ENCODE peak calls at places on chromosomes 16 and 17, in eight cellular contexts. Y, F, U, P, N, Q, A and C are unnamed samples.

GRCh38 chr17:63675607-63676539 is 24.1 kb downstream of the LIMD2 start:
- DNase-seq in Q (peak), P (peak), N (peak), F (peak), Y (peak), A (peak), U (no peak), C (peak)

GRCh38 chr16:85286066-85286712 is 173.9 kb upstream of the CIBAR2 start:
- DNase-seq in N (peak), Y (peak), U (no peak), F (no peak), A (peak), Q (no peak), P (no peak), C (peak)

GRCh38 chr17:10088444-10088843 is 110.0 kb downstream of the GAS7 start:
- DNase-seq in P (no peak), Q (no peak), F (no peak), N (no peak), U (no peak), A (no peak), Y (no peak), C (peak)

GRCh38 chr17:67575325-67575724 is 142.4 kb upstream of the NOL11 start:
- DNase-seq in Q (no peak), N (no peak), A (peak), Y (no peak), F (no peak), U (no peak), P (no peak), C (no peak)

GRCh38 chr17:59165933-59166342 is 10.4 kb downstream of the PRR11 start:
- DNase-seq in P (no peak), Q (no peak), Y (peak), A (no peak), N (peak), U (no peak), F (no peak), C (peak)

GRCh38 chr17:83193336-83194188 is 114.2 kb downstream of the METRNL start:
- DNase-seq in N (peak), F (peak), P (no peak), Q (no peak), U (no peak), Y (no peak), A (no peak), C (peak)

GRCh38 chr17:40538936-40539705 is 26.2 kb downstream of the CCR7 start:
- DNase-seq in Q (no peak), U (no peak), P (no peak), F (no peak), Y (no peak), N (no peak), A (no peak), C (no peak)

GRCh38 chr16:22734313-22734869 is 79.6 kb upstream of the HS3ST2 start:
- DNase-seq in P (no peak), Q (no peak), U (no peak), A (peak), F (no peak), N (no peak), Y (no peak), C (no peak)

GRCh38 chr16:58127634-58128033 is 1.5 kb downstream of the CFAP20 start:
- DNase-seq in N (peak), U (no peak), Y (no peak), F (no peak), Q (no peak), P (no peak), A (no peak), C (no peak)

GRCh38 chr16:57993897-57994296 is 6.6 kb downstream of the ZNF319 start:
- DNase-seq in F (peak), P (no peak), Y (no peak), Q (no peak), U (no peak), N (no peak), A (no peak), C (no peak)

GRCh38 chr16:51756447-51757123 is 605.5 kb upstream of the SALL1 start:
- DNase-seq in Q (no peak), U (no peak), A (no peak), P (no peak), F (no peak), Y (no peak), N (no peak), C (no peak)

GRCh38 chr17:36755586-36755985 is 154.2 kb downstream of the MRM1 start:
- DNase-seq in F (peak), N (peak), Y (peak), Q (no peak), A (peak), P (no peak), U (no peak), C (no peak)

GRCh38 chr16:15477802-15478201 is 43.4 kb downstream of the BMERB1 start:
- DNase-seq in U (no peak), N (peak), Y (no peak), A (no peak), F (no peak), Q (no peak), P (no peak), C (peak)

GRCh38 chr17:34635876-34636275 is 56.5 kb downstream of the TMEM132E start:
- DNase-seq in Y (no peak), F (peak), A (no peak), U (no peak), N (no peak), Q (no peak), P (no peak), C (no peak)

GRCh38 chr17:28193241-28193640 is 125.8 kb upstream of the TMEM97 start:
- DNase-seq in U (no peak), N (no peak), Q (no peak), F (peak), Y (peak), P (no peak), A (no peak), C (no peak)

GRCh38 chr17:18251204-18251603 is 7.3 kb downstream of the FLII start:
- DNase-seq in Y (no peak), N (no peak), Q (no peak), P (no peak), F (no peak), U (no peak), A (no peak), C (no peak)

GRCh38 chr17:57603978-57604377 is 141.1 kb downstream of the CCDC182 start:
- DNase-seq in P (no peak), Y (no peak), Q (no peak), A (peak), N (no peak), F (peak), U (no peak), C (no peak)

GRCh38 chr17:68328676-68329075 is 37.4 kb downstream of the ARSG start:
- DNase-seq in A (no peak), P (no peak), Y (no peak), U (no peak), Q (no peak), F (no peak), N (no peak), C (peak)

GRCh38 chr16:50152807-50153647 is at the start of gene TENT4B:
- DNase-seq in Y (peak), A (peak), F (peak), N (peak), Q (peak), P (peak), U (no peak), C (peak)

GRCh38 chr16:50154369-50154947 is 1.4 kb downstream of the TENT4B start:
- DNase-seq in U (no peak), Q (no peak), F (no peak), Y (peak), A (no peak), N (peak), P (no peak), C (peak)

GRCh38 chr16:50155925-50156324 is 2.8 kb downstream of the TENT4B start:
- DNase-seq in P (no peak), Y (no peak), U (no peak), A (no peak), N (no peak), Q (no peak), F (no peak), C (no peak)

GRCh38 chr16:50153648-50154368 is 702 bp downstream of the TENT4B start:
- DNase-seq in U (no peak), P (peak), Q (no peak), A (peak), Y (peak), N (peak), F (peak), C (no peak)

GRCh38 chr16:50156590-50156989 is 3.5 kb downstream of the TENT4B start:
- DNase-seq in F (no peak), Q (no peak), P (no peak), N (no peak), U (no peak), A (no peak), Y (no peak), C (no peak)
- H3K4me3 ChIP-seq in F (peak), Q (no peak), P (no peak), N (no peak), U (no peak), A (no peak), Y (no peak), C (no peak)

GRCh38 chr17:45129940-45130639 is 2.2 kb downstream of the PLCD3 start:
- DNase-seq in N (peak), Y (no peak), F (no peak), Q (no peak), U (no peak), P (no peak), A (no peak), C (no peak)

GRCh38 chr17:45131616-45132301 is 556 bp downstream of the PLCD3 start:
- DNase-seq in F (peak), A (no peak), P (peak), N (peak), U (no peak), Y (no peak), Q (no peak), C (peak)

GRCh38 chr17:45130640-45131293 is 1.5 kb downstream of the PLCD3 start:
- DNase-seq in Y (no peak), A (no peak), Q (no peak), N (no peak), U (no peak), F (no peak), P (no peak), C (no peak)

GRCh38 chr17:45132302-45132568 is at the start of gene PLCD3:
- DNase-seq in F (no peak), Y (no peak), U (no peak), A (no peak), Q (no peak), P (no peak), N (no peak), C (no peak)

DNA sequence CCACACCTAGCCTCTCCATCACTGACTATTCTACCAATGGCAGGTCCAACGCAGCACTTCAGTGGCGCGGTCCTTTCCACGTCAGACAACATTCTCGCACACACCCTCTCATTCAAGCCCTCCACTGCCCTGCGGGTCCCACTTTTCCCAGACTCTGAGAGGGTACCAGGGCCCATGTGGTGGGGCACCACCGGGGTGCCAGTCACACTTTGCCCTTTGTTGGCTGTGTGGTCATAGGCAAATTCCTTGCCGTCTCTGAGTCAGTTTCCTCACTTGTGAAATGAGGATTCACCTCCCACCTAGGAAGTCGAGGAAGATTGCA is 1.1 kb downstream of the PLCD3 start:
- DNase-seq in F (no peak), N (no peak), P (peak), Q (no peak), U (no peak), A (no peak), Y (no peak), C (no peak)
- H3K4me3 ChIP-seq in F (peak), N (peak), P (peak), Q (peak), U (peak), A (no peak), Y (peak), C (peak)

GRCh38 chr17:1315891-1316403 is 36.5 kb downstream of the TRARG1 start:
- DNase-seq in U (no peak), P (no peak), Y (no peak), Q (no peak), A (no peak), F (no peak), N (no peak), C (no peak)
- H3K4me3 ChIP-seq in U (no peak), P (no peak), Y (no peak), Q (no peak), A (no peak), F (no peak), N (no peak), C (no peak)

DNA sequence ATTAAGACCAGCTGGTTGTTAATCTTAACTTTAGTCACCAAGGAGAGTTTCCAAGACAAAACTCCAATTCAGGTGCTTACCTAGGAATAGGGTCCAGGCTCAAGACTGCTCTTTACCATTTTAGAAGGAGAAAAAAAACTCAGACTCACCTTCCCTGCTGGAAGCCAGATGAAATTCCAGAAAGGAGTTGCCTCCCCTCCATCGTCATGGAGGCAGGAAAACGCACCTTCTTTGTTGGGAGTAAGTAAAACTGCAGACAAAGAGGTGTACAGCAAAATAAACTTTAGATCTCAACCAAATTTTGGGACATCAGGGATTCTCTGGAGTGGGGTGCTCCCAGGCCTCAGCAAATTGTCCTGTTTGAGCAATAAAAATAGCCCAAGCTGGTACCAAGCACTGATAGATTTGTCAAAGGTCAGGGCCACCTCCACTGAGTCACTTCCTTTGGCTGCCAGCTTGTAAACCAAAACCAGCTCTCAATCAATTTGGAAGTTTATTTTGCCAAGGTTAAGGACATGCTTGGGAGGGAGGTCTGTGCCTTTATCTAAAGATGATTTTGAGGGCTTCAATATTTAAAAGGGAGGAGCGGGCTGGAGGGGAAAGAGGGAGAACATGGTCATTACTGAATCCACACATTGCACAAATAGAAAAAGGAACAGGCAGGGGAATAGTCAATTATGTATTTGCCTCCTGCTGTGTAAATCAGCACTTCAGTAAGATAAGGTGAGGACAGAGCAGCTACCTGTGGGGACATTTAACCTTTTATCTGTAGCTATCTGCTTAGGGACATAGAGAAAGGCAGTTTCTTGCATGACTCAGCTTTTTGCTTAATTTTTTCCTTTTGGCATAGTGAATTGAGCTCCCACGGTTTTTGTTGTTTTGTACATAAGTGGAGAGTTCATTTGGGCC is 1.5 kb upstream of the ALDH3A2 start:
- DNase-seq in P (peak), F (no peak), A (no peak), Y (peak), U (no peak), N (peak), Q (no peak), C (peak)
- H3K4me3 ChIP-seq in P (no peak), F (peak), A (no peak), Y (no peak), U (peak), N (peak), Q (no peak), C (no peak)

DNA sequence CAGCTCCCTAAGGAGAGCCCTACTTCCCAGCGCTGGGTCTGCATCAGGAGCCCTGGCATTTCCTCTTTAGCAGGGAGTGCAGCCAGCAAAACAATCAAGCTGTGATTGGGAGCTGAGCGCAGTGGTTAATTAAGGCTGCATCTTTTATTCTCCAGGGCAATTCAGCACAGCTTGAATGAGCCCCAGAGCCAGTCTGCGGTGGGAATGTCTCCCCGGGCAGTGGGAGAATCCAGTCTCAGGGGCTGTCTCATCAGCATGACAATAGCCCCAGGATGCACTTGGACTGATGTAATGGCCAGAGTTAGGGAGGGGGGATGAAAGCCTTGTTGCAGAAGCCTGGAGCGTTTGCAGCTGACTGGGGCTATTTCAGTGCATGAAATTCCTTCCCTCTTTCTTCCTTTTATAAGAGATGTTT is 292.6 kb upstream of the SOX9 start:
- DNase-seq in N (peak), Q (no peak), F (no peak), A (no peak), Y (peak), U (no peak), P (no peak), C (no peak)
- H3K4me3 ChIP-seq in N (no peak), Q (no peak), F (no peak), A (no peak), Y (no peak), U (no peak), P (no peak), C (no peak)

DNA sequence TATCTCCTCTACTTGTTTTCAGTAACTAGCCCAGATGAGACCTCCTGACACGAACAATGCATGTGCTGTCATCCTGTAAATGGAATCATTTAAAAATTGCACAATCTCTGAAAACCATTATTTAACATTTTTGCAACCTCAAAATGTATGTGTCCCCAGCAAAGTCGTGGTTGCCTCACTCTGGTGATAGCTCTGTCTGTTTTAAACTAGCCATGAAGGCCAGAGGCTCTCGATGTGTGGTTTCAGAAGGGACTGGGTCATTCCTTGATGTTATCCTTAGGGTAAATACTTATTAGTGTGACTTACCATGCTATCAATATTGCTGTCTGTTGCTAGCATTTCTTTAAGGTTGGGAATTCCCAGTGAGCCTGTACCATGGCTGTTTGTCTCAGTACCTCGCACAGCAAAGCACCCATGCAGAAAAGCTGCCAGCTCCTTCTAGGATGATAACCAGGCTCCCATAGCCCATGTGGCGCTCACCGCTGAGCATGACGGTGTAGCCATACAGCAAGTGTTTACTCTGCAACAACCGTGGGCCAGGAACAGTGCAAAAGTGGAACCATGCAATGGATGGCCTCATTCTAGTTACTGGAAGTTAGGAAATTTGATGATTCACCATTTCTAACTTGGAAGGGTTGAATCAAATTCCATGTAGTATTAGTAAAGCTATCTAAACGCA is 2.9 kb upstream of the PGS1 start:
- DNase-seq in N (peak), A (no peak), Q (peak), U (no peak), Y (peak), F (peak), P (no peak), C (peak)
- H3K4me3 ChIP-seq in N (peak), A (no peak), Q (no peak), U (no peak), Y (no peak), F (no peak), P (no peak), C (no peak)

DNA sequence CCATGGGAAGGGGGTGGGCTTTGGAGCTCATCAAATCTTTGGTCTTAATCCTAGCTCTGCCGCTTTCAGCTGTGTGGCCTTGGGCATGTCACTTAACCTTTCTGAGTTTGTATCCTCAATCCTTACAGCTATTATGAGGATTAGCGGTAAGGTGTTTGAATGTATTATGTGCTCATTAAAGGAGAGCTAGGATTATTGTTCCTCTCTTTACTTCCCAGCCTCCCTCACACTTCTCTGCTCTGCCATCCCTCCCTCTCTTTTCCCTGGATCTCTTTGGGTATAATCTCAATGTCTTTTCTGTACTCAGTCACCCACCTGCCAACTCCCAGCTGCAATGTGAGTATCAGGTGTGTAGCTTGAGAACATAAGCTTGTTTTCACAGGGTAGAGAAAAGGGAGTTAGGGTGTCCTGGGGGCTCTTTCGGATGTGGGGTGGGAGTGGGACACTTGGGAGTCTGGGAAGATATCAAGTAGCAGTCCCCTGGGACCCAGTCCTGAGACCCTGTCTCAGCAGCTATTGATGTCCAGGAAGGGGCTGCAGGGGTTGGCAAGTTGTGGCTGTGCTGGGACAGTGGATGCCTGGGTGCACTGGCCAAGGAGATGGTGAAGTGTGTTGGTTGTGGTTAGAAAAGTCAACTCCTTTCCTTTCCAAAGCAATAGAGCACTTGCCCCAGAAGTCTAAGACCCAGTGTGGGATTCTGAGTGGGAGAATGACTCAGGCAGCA is 1.8 kb downstream of the EFNB3 start:
- DNase-seq in N (no peak), Q (no peak), A (no peak), Y (no peak), P (no peak), F (no peak), U (no peak), C (no peak)
- H3K4me3 ChIP-seq in N (no peak), Q (no peak), A (no peak), Y (no peak), P (no peak), F (no peak), U (no peak), C (no peak)

DNA sequence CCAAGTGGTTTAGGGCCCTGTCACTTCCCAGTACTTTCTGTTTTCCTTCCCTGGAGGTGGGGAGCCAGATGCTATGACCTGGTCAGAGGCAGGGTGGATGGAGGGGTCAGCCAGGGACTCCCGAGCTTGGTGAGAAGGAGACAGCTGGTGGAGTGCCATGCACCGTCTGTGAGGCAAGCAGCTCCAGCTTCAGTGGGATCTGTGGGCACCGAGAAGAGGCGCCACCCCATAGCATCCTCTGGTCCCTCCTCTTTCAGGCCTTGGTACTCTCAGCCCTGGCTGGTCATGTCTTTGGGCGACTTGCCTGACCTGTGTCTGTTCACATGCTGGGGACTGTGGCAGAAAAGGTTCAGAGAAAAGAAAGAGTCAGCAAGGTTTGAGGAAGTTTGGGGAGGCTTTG is 299.3 kb upstream of the N4BP1 start:
- DNase-seq in P (no peak), A (no peak), Q (no peak), Y (no peak), F (no peak), U (no peak), N (no peak), C (no peak)
- H3K4me3 ChIP-seq in P (no peak), A (no peak), Q (no peak), Y (no peak), F (no peak), U (no peak), N (no peak), C (no peak)